ENCODE peak calls at places on chromosomes 4 and X, in five cellular contexts. K is lower leg skin; S is stimulated activated CD4-positive, alpha-beta T cell treated with anti-CD3 and anti-CD28 coated beads, TNF-alpha, amount 100 ng/mL, for 1 hour; X is Right ventricle myocardium inferior; Q is endothelial cell. C is an unnamed sample.

GRCh38 chrX:41758391-41758790 is 34.4 kb downstream of the GPR82 start:
- DNase-seq in K (no peak), S (no peak), X (no peak), Q (no peak), C (no peak)

GRCh38 chrX:38156838-38157237 is 63.8 kb downstream of the SRPX start:
- DNase-seq in K (no peak), S (no peak), X (no peak), Q (no peak), C (no peak)

GRCh38 chrX:25810202-25810601 is 327.9 kb upstream of the MAGEB18 start:
- DNase-seq in K (no peak), S (no peak), X (no peak), Q (no peak), C (no peak)

GRCh38 chrX:102712967-102713677 is 874 bp downstream of the GPRASP2 start:
- DNase-seq in K (peak), S (no peak), X (peak), Q (peak), C (no peak)

GRCh38 chr4:105707783-105708182 is 706 bp downstream of the INTS12 start:
- DNase-seq in K (no peak), S (no peak), X (no peak), Q (no peak), C (no peak)

GRCh38 chr4:186952709-186953108 is 229.1 kb upstream of the FAT1 start:
- DNase-seq in K (no peak), S (no peak), X (no peak), Q (no peak), C (no peak)

GRCh38 chrX:119655125-119655524 is 37.8 kb downstream of the SEPTIN6 start:
- DNase-seq in K (no peak), S (peak), X (no peak), Q (no peak), C (no peak)

GRCh38 chrX:112368371-112368770 is 285.8 kb upstream of the TRPC5 start:
- DNase-seq in K (no peak), S (no peak), X (no peak), Q (peak), C (no peak)

GRCh38 chr4:140137654-140138053 is 16.3 kb downstream of the MAML3 start:
- DNase-seq in K (no peak), S (no peak), X (no peak), Q (no peak), C (no peak)

GRCh38 chr4:146647615-146648383 is 9.1 kb downstream of the POU4F2 start:
- DNase-seq in K (no peak), S (no peak), X (no peak), Q (peak), C (no peak)

GRCh38 chrX:123184858-123185251 is 777 bp downstream of the GRIA3 start:
- DNase-seq in K (no peak), S (no peak), X (no peak), Q (peak), C (no peak)

GRCh38 chrX:53479295-53479694 is 45.1 kb upstream of the HSD17B10 start:
- DNase-seq in K (no peak), S (no peak), X (no peak), Q (no peak), C (no peak)

GRCh38 chrX:139831689-139832456 is 101.0 kb downstream of the ATP11C start:
- DNase-seq in K (no peak), S (no peak), X (no peak), Q (no peak), C (no peak)

GRCh38 chr4:53935780-53936179 is 128.6 kb downstream of the CHIC2 start:
- DNase-seq in K (no peak), S (no peak), X (no peak), Q (no peak), C (no peak)

GRCh38 chr4:127143460-127144190 is 489.1 kb upstream of the INTU start:
- DNase-seq in K (no peak), S (no peak), X (no peak), Q (no peak), C (no peak)

GRCh38 chr4:146957252-146957651 is 11.6 kb upstream of the TTC29 start:
- DNase-seq in K (no peak), S (no peak), X (no peak), Q (no peak), C (no peak)

GRCh38 chr4:48483777-48484493 is 792 bp downstream of the SLC10A4 start:
- DNase-seq in K (no peak), S (no peak), X (no peak), Q (no peak), C (peak)

GRCh38 chr4:133464311-133464710 is 315.2 kb downstream of the PCDH10 start:
- DNase-seq in K (no peak), S (no peak), X (no peak), Q (no peak), C (no peak)

GRCh38 chrX:153884136-153885076 is 1.6 kb downstream of the L1CAM start:
- DNase-seq in K (no peak), S (no peak), X (no peak), Q (no peak), C (no peak)

C was measured in activated naive CD8-positive, alpha-beta T cell treated with anti-CD3 and anti-CD28 coated beads, Interleukin-2, amount 10 ng/mL, durations not matched to agents 7 days and 5 days.